ENCODE peak calls at places on chromosomes 16 and 17, in six cellular contexts. One of them, this sample, is unnamed.

GRCh38 chr16:74563828-74564263 is 43.1 kb downstream of the GLG1 start:
- DNase-seq in BE2C: no peak
- DNase-seq in astrocyte of the spinal cord: peak; percentile 28
- DNase-seq in thoracic aorta: peak; percentile 4
- DNase-seq in cardiac fibroblast: peak; percentile 33
- DNase-seq in adrenal gland: peak; percentile 79
- DNase-seq in this sample: peak; percentile 60

GRCh38 chr17:6576038-6576437 is 19.7 kb upstream of the PITPNM3 start:
- DNase-seq in cardiac fibroblast: no peak
- DNase-seq in thoracic aorta: no peak
- DNase-seq in adrenal gland: no peak
- DNase-seq in astrocyte of the spinal cord: no peak
- DNase-seq in BE2C: no peak
- DNase-seq in this sample: no peak

GRCh38 chr17:30378191-30378796 is 433 bp upstream of the CPD start:
- DNase-seq in thoracic aorta: no peak
- DNase-seq in adrenal gland: no peak
- DNase-seq in astrocyte of the spinal cord: no peak
- DNase-seq in cardiac fibroblast: peak; percentile 31
- DNase-seq in BE2C: peak; percentile 14
- DNase-seq in this sample: peak; percentile 55

GRCh38 chr17:2977157-2977556 is 86.2 kb downstream of the OR1D5 start:
- DNase-seq in adrenal gland: no peak
- DNase-seq in BE2C: no peak
- DNase-seq in astrocyte of the spinal cord: no peak
- DNase-seq in cardiac fibroblast: no peak
- DNase-seq in thoracic aorta: no peak
- DNase-seq in this sample: peak; percentile 31

GRCh38 chr17:70314096-70314495 is 144.8 kb downstream of the KCNJ2 start:
- DNase-seq in BE2C: no peak
- DNase-seq in cardiac fibroblast: no peak
- DNase-seq in thoracic aorta: no peak
- DNase-seq in astrocyte of the spinal cord: peak; percentile 80
- DNase-seq in adrenal gland: no peak
- DNase-seq in this sample: peak; percentile 68

GRCh38 chr17:600576-601301 is 113.9 kb downstream of the VPS53 start:
- DNase-seq in cardiac fibroblast: peak; percentile 55
- DNase-seq in thoracic aorta: no peak
- DNase-seq in astrocyte of the spinal cord: peak; percentile 16
- DNase-seq in adrenal gland: no peak
- DNase-seq in BE2C: peak; percentile 22
- DNase-seq in this sample: peak; percentile 26

GRCh38 chr16:87956771-87957279 is 5.6 kb downstream of the BANP start:
- DNase-seq in BE2C: peak; percentile 35
- DNase-seq in adrenal gland: no peak
- DNase-seq in astrocyte of the spinal cord: peak; percentile 67
- DNase-seq in cardiac fibroblast: peak; percentile 71
- DNase-seq in thoracic aorta: no peak
- DNase-seq in this sample: peak; percentile 78

GRCh38 chr17:78834571-78834970 is 6.0 kb downstream of the USP36 start:
- DNase-seq in cardiac fibroblast: no peak
- DNase-seq in BE2C: no peak
- DNase-seq in thoracic aorta: no peak
- DNase-seq in astrocyte of the spinal cord: no peak
- DNase-seq in adrenal gland: no peak
- DNase-seq in this sample: no peak

GRCh38 chr16:57998484-57998883 is 2.0 kb downstream of the ZNF319 start:
- DNase-seq in adrenal gland: no peak
- DNase-seq in thoracic aorta: no peak
- DNase-seq in astrocyte of the spinal cord: no peak
- DNase-seq in cardiac fibroblast: peak; percentile 49
- DNase-seq in BE2C: peak; percentile 6
- DNase-seq in this sample: peak; percentile 52

GRCh38 chr17:251531-251930 is 70.1 kb upstream of the DOC2B start:
- DNase-seq in BE2C: no peak
- DNase-seq in cardiac fibroblast: no peak
- DNase-seq in thoracic aorta: no peak
- DNase-seq in adrenal gland: peak; percentile 5
- DNase-seq in astrocyte of the spinal cord: no peak
- DNase-seq in this sample: no peak

GRCh38 chr16:11857161-11857560 is 5.8 kb upstream of the RSL1D1 start:
- DNase-seq in BE2C: no peak
- DNase-seq in astrocyte of the spinal cord: peak; percentile 34
- DNase-seq in cardiac fibroblast: no peak
- DNase-seq in adrenal gland: no peak
- DNase-seq in thoracic aorta: no peak
- DNase-seq in this sample: peak; percentile 47

GRCh38 chr17:29615048-29615385 is 7.7 kb downstream of the CORO6 start:
- DNase-seq in BE2C: no peak
- DNase-seq in astrocyte of the spinal cord: no peak
- DNase-seq in adrenal gland: no peak
- DNase-seq in cardiac fibroblast: no peak
- DNase-seq in thoracic aorta: no peak
- DNase-seq in this sample: no peak

GRCh38 chr17:73284339-73284738 is 22.7 kb upstream of the CPSF4L start:
- DNase-seq in astrocyte of the spinal cord: no peak
- DNase-seq in thoracic aorta: no peak
- DNase-seq in BE2C: peak; percentile 49
- DNase-seq in cardiac fibroblast: no peak
- DNase-seq in adrenal gland: no peak
- DNase-seq in this sample: no peak

GRCh38 chr16:85543998-85544397 is 69.1 kb upstream of the GSE1 start:
- DNase-seq in thoracic aorta: no peak
- DNase-seq in BE2C: no peak
- DNase-seq in cardiac fibroblast: no peak
- DNase-seq in astrocyte of the spinal cord: no peak
- DNase-seq in adrenal gland: no peak
- DNase-seq in this sample: no peak

GRCh38 chr16:20675488-20676267 is 21.8 kb downstream of the ACSM1 start:
- DNase-seq in BE2C: no peak
- DNase-seq in astrocyte of the spinal cord: no peak
- DNase-seq in cardiac fibroblast: peak; percentile 53
- DNase-seq in thoracic aorta: no peak
- DNase-seq in adrenal gland: no peak
- DNase-seq in this sample: no peak

GRCh38 chr17:73231363-73231762 is 30.3 kb downstream of the CPSF4L start:
- DNase-seq in adrenal gland: no peak
- DNase-seq in astrocyte of the spinal cord: peak; percentile 22
- DNase-seq in BE2C: no peak
- DNase-seq in thoracic aorta: no peak
- DNase-seq in cardiac fibroblast: peak; percentile 28
- DNase-seq in this sample: peak; percentile 35

GRCh38 chr16:75529056-75529905 is 6.6 kb downstream of the CHST5 start:
- DNase-seq in BE2C: no peak
- DNase-seq in adrenal gland: no peak
- DNase-seq in cardiac fibroblast: no peak
- DNase-seq in astrocyte of the spinal cord: no peak
- DNase-seq in thoracic aorta: no peak
- DNase-seq in this sample: no peak

GRCh38 chr16:2699791-2700600 is 17.7 kb downstream of the KCTD5 start:
- DNase-seq in thoracic aorta: no peak
- DNase-seq in astrocyte of the spinal cord: no peak
- DNase-seq in BE2C: no peak
- DNase-seq in adrenal gland: no peak
- DNase-seq in cardiac fibroblast: no peak
- DNase-seq in this sample: no peak

GRCh38 chr16:57530104-57530522 is 6.3 kb downstream of the CCDC102A start:
- DNase-seq in thoracic aorta: no peak
- DNase-seq in cardiac fibroblast: peak; percentile 78
- DNase-seq in astrocyte of the spinal cord: peak; percentile 68
- DNase-seq in adrenal gland: no peak
- DNase-seq in BE2C: no peak
- DNase-seq in this sample: peak; percentile 81

GRCh38 chr16:56669005-56669839 is at the start of gene MT1H:
- DNase-seq in astrocyte of the spinal cord: no peak
- DNase-seq in thoracic aorta: no peak
- DNase-seq in BE2C: no peak
- DNase-seq in adrenal gland: no peak
- DNase-seq in cardiac fibroblast: no peak
- DNase-seq in this sample: no peak

GRCh38 chr16:28136751-28137434 is 73.4 kb upstream of the GSG1L start:
- DNase-seq in BE2C: no peak
- DNase-seq in adrenal gland: no peak
- DNase-seq in cardiac fibroblast: peak; percentile 12
- DNase-seq in astrocyte of the spinal cord: no peak
- DNase-seq in thoracic aorta: no peak
- DNase-seq in this sample: no peak

GRCh38 chr16:57667526-57668258 is 414 bp upstream of the ADGRG3 start:
- DNase-seq in cardiac fibroblast: no peak
- DNase-seq in thoracic aorta: no peak
- DNase-seq in adrenal gland: peak; percentile 75
- DNase-seq in BE2C: no peak
- DNase-seq in astrocyte of the spinal cord: peak; percentile 39
- DNase-seq in this sample: no peak

GRCh38 chr17:79788989-79789942 is 7.6 kb downstream of the CBX8 start:
- DNase-seq in cardiac fibroblast: no peak
- DNase-seq in adrenal gland: no peak
- DNase-seq in thoracic aorta: no peak
- DNase-seq in astrocyte of the spinal cord: no peak
- DNase-seq in BE2C: no peak
- DNase-seq in this sample: no peak

GRCh38 chr17:19269102-19269501 is 31.9 kb downstream of the EPN2 start:
- DNase-seq in astrocyte of the spinal cord: no peak
- DNase-seq in thoracic aorta: no peak
- DNase-seq in adrenal gland: no peak
- DNase-seq in cardiac fibroblast: no peak
- DNase-seq in BE2C: no peak
- DNase-seq in this sample: no peak

DNA sequence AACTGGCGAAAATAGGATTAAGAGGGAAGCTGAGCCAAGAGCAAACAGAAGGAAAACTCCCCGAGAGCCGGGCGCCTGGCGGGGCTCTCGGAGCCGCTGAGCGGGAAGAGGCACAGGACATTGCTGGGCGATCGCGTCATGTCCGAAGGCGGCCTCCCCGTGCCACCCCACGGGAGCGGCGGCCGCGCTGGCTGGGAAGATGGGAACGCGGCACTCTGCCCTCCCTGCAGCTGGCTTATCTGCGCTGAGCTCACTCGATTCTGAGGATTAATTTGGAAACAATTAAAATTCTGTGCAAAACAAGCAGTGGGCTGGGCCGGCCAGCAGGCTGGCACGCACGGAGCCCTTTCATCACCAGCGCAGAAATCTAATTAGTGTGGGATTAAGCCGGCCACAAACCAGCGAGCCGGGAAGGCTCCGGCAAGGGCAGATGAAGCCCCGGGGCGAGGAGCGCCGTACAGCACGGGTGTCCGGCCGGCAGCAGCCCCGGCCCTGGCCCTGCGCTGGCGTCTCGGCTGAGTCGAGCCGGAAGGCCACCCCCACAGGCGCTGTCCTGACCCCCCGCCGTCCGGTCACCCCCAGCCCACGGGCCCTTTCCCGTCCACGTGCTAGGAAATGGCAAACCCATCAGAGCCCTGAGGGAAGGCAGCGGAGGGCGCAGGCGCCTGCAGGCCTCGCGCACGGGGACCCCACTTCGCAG is 37.8 kb downstream of the SOX8 start:
- DNase-seq in adrenal gland: no peak
- DNase-seq in BE2C: peak; percentile 75
- DNase-seq in astrocyte of the spinal cord: peak; percentile 29
- DNase-seq in thoracic aorta: no peak
- DNase-seq in cardiac fibroblast: peak; percentile 73
- DNase-seq in this sample: peak; percentile 91
- H3K4me3 ChIP-seq in adrenal gland: no peak overlapping the region
- H3K4me3 ChIP-seq in BE2C: peak overlapping the region; percentile 50
- H3K4me3 ChIP-seq in astrocyte of the spinal cord: no peak overlapping the region
- H3K4me3 ChIP-seq in thoracic aorta: peak overlapping the region; percentile 42
- H3K4me3 ChIP-seq in cardiac fibroblast: peak overlapping the region; percentile 22
- H3K4me3 ChIP-seq in this sample: peak overlapping the region; percentile 11

GRCh38 chr17:4562000-4562969 is 1.9 kb upstream of the GGT6 start:
- DNase-seq in thoracic aorta: no peak
- DNase-seq in BE2C: no peak
- DNase-seq in cardiac fibroblast: peak; percentile 44
- DNase-seq in astrocyte of the spinal cord: no peak
- DNase-seq in adrenal gland: no peak
- DNase-seq in this sample: no peak

GRCh38 chr17:4560837-4561241 is 462 bp upstream of the GGT6 start:
- DNase-seq in adrenal gland: peak; percentile 58
- DNase-seq in cardiac fibroblast: peak; percentile 76
- DNase-seq in thoracic aorta: no peak
- DNase-seq in BE2C: no peak
- DNase-seq in astrocyte of the spinal cord: no peak
- DNase-seq in this sample: peak; percentile 43

GRCh38 chr17:4565209-4566141 is 5.1 kb upstream of the GGT6 start:
- DNase-seq in BE2C: peak; percentile 58
- DNase-seq in cardiac fibroblast: peak; percentile 87
- DNase-seq in astrocyte of the spinal cord: peak; percentile 70
- DNase-seq in thoracic aorta: no peak
- DNase-seq in adrenal gland: peak; percentile 82
- DNase-seq in this sample: peak; percentile 53

GRCh38 chr17:4572131-4572530 is 11.8 kb upstream of the GGT6 start:
- DNase-seq in adrenal gland: no peak
- DNase-seq in cardiac fibroblast: no peak
- DNase-seq in BE2C: no peak
- DNase-seq in astrocyte of the spinal cord: no peak
- DNase-seq in thoracic aorta: no peak
- DNase-seq in this sample: no peak

GRCh38 chr17:4566785-4567184 is 6.4 kb upstream of the GGT6 start:
- DNase-seq in astrocyte of the spinal cord: peak; percentile 32
- DNase-seq in BE2C: peak; percentile 61
- DNase-seq in cardiac fibroblast: peak; percentile 65
- DNase-seq in thoracic aorta: no peak
- DNase-seq in adrenal gland: peak; percentile 54
- DNase-seq in this sample: peak; percentile 32
- TF ChIP-seq CTCF in astrocyte of the spinal cord: peak; percentile 78
- TF ChIP-seq CTCF in BE2C: peak; percentile 76
- TF ChIP-seq CTCF in cardiac fibroblast: peak; percentile 79
- TF ChIP-seq CTCF in thoracic aorta: peak; percentile 54
- TF ChIP-seq CTCF in adrenal gland: peak; percentile 81
- TF ChIP-seq CTCF in this sample: peak; percentile 82

DNA sequence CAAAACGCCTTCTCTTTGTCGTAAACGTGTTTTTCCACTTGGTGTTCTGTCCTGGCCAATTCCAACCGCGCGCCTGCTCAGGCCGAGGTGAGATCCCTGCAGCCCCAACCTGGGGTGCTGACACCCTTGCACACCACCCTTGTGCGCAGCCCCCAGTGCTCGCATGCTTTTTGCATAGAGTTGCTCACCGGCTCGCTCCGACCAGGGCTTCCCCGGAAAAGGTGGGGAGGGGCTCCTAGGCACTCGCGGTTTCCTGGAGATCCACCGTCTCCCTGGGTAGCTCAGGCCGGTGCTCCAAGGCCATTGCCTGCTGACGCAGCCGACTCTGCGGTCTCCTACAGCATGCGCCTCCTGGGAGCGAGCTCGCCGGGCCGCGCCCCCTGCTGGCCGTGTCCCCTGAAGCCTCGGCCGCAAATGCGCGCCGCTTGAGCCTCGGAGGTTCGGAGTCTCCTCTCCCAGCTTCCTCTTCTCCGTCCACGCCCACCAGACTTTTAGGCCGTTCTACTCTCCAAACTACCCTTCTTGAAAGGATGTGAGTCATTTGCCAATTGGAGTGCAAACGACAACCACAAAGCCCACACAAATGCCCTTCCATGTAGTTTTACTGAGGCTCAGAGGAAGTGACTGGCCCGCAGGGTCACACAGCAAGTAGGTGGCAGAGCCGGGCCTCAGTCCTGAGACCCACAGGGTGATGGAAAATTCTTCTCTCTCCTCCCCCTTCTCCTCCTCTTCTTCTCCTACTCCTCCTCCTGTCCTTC is 7.2 kb upstream of the PDP2 start:
- DNase-seq in cardiac fibroblast: peak; percentile 97
- DNase-seq in astrocyte of the spinal cord: peak; percentile 100
- DNase-seq in thoracic aorta: peak; percentile 72
- DNase-seq in adrenal gland: peak; percentile 96
- DNase-seq in BE2C: peak; percentile 92
- DNase-seq in this sample: peak; percentile 100
- H3K4me3 ChIP-seq in cardiac fibroblast: peak overlapping the region; percentile 40
- H3K4me3 ChIP-seq in astrocyte of the spinal cord: peak overlapping the region; percentile 32
- H3K4me3 ChIP-seq in thoracic aorta: peak overlapping the region; percentile 66
- H3K4me3 ChIP-seq in adrenal gland: peak overlapping the region; percentile 56
- H3K4me3 ChIP-seq in BE2C: peak overlapping the region; percentile 30
- H3K4me3 ChIP-seq in this sample: peak overlapping the region; percentile 44

GRCh38 chr17:34443832-34444469 is 80.9 kb upstream of the CCL1 start:
- DNase-seq in astrocyte of the spinal cord: no peak
- DNase-seq in cardiac fibroblast: no peak
- DNase-seq in thoracic aorta: no peak
- DNase-seq in BE2C: peak; percentile 54
- DNase-seq in adrenal gland: peak; percentile 22
- DNase-seq in this sample: no peak
- TF ChIP-seq CTCF in astrocyte of the spinal cord: no peak
- TF ChIP-seq CTCF in cardiac fibroblast: no peak
- TF ChIP-seq CTCF in thoracic aorta: no peak
- TF ChIP-seq CTCF in BE2C: peak; percentile 66
- TF ChIP-seq CTCF in adrenal gland: peak; percentile 21
- TF ChIP-seq CTCF in this sample: no peak

This sample was measured in foreskin fibroblast.